ENCODE peak calls at places on chromosomes 7 and 10, in seven cellular contexts. W is A549, V is GM23338, D is HCT116, E is HL-60, B is SK-N-SH, G is GM12878. Q is an unnamed sample.

GRCh38 chr7:102050864-102051460 is 233.5 kb downstream of the CUX1 start:
- DNase-seq in W (no peak), V (no peak), D (no peak), E (no peak), B (no peak), G (no peak), Q (no peak)

GRCh38 chr7:94374231-94374630 is 20.5 kb upstream of the COL1A2 start:
- DNase-seq in W (no peak), V (peak), D (no peak), E (no peak), B (no peak), G (no peak), Q (no peak)

GRCh38 chr10:132595021-132595420 is 57.4 kb downstream of the INPP5A start:
- DNase-seq in W (no peak), V (no peak), D (no peak), E (no peak), B (no peak), G (no peak), Q (no peak)

GRCh38 chr10:11776080-11776479 is 33.9 kb downstream of the ECHDC3 start:
- DNase-seq in W (peak), V (no peak), D (no peak), E (no peak), B (no peak), G (no peak), Q (no peak)

GRCh38 chr7:32618987-32619386 is 123.7 kb downstream of the AVL9 start:
- DNase-seq in W (peak), V (no peak), D (no peak), E (no peak), B (no peak), G (no peak), Q (no peak)

GRCh38 chr10:129718548-129719414 is 245.3 kb downstream of the EBF3 start:
- DNase-seq in W (no peak), V (no peak), D (no peak), E (no peak), B (no peak), G (no peak), Q (no peak)

GRCh38 chr10:125149278-125150047 is 10.9 kb downstream of the CTBP2 start:
- DNase-seq in W (peak), V (peak), D (peak), E (no peak), B (no peak), G (no peak), Q (peak)

GRCh38 chr7:131111081-131111576 is 216.5 kb upstream of the MKLN1 start:
- DNase-seq in W (peak), V (no peak), D (no peak), E (no peak), B (peak), G (no peak), Q (peak)

GRCh38 chr10:93579089-93579488 is 12.6 kb downstream of the FFAR4 start:
- DNase-seq in W (peak), V (no peak), D (peak), E (no peak), B (no peak), G (no peak), Q (peak)

GRCh38 chr7:47714669-47715607 is 133.0 kb upstream of the TNS3 start:
- DNase-seq in W (no peak), V (no peak), D (no peak), E (no peak), B (no peak), G (peak), Q (no peak)

GRCh38 chr7:111763221-111763791 is 201.0 kb upstream of the IMMP2L start:
- DNase-seq in W (peak), V (peak), D (peak), E (no peak), B (peak), G (no peak), Q (peak)

GRCh38 chr7:132220060-132220459 is 356.2 kb downstream of the PLXNA4 start:
- DNase-seq in W (no peak), V (no peak), D (no peak), E (no peak), B (no peak), G (no peak), Q (no peak)

GRCh38 chr7:24401628-24402593 is 117.9 kb downstream of the NPY start:
- DNase-seq in W (peak), V (no peak), D (peak), E (no peak), B (peak), G (no peak), Q (peak)

GRCh38 chr7:41261081-41261480 is 441.8 kb downstream of the INHBA start:
- DNase-seq in W (no peak), V (no peak), D (no peak), E (no peak), B (no peak), G (no peak), Q (no peak)

GRCh38 chr10:104706886-104707285 is 65.8 kb downstream of the SORCS3 start:
- DNase-seq in W (no peak), V (no peak), D (no peak), E (no peak), B (no peak), G (no peak), Q (no peak)

GRCh38 chr7:23654508-23654907 is 25.5 kb upstream of the FAM221A start:
- DNase-seq in W (peak), V (peak), D (peak), E (no peak), B (peak), G (no peak), Q (no peak)

GRCh38 chr10:12806228-12807095 is 195.1 kb downstream of the CCDC3 start:
- DNase-seq in W (no peak), V (no peak), D (no peak), E (no peak), B (peak), G (no peak), Q (no peak)

GRCh38 chr10:8060704-8061121 is 6.2 kb downstream of the GATA3 start:
- DNase-seq in W (no peak), V (peak), D (no peak), E (no peak), B (no peak), G (peak), Q (no peak)

GRCh38 chr7:16841681-16842080 is 36.9 kb upstream of the AGR2 start:
- DNase-seq in W (no peak), V (no peak), D (no peak), E (no peak), B (no peak), G (no peak), Q (no peak)

GRCh38 chr10:89867964-89868363 is 166.6 kb downstream of the KIF20B start:
- DNase-seq in W (no peak), V (no peak), D (peak), E (no peak), B (no peak), G (no peak), Q (no peak)

GRCh38 chr7:28083998-28084985 is 96.3 kb downstream of the JAZF1 start:
- DNase-seq in W (no peak), V (no peak), D (no peak), E (no peak), B (no peak), G (no peak), Q (no peak)

GRCh38 chr10:23556727-23557440 is 118.0 kb downstream of the OTUD1 start:
- DNase-seq in W (no peak), V (no peak), D (no peak), E (no peak), B (no peak), G (no peak), Q (no peak)

GRCh38 chr7:1289681-1290261 is 57.1 kb downstream of the UNCX start:
- DNase-seq in W (no peak), V (peak), D (no peak), E (no peak), B (no peak), G (no peak), Q (no peak)

GRCh38 chr10:30433286-30433778 is 652 bp upstream of the MAP3K8 start:
- DNase-seq in W (peak), V (peak), D (peak), E (no peak), B (peak), G (no peak), Q (no peak)
- TF ChIP-seq REST in W (no peak), V (no peak), D (no peak), E (no peak), B (no peak), G (no peak), Q (no peak)

GRCh38 chr7:30755384-30756154 is 3.6 kb downstream of the INMT start:
- DNase-seq in W (no peak), V (no peak), D (no peak), E (no peak), B (peak), G (no peak), Q (no peak)
- TF ChIP-seq REST in W (no peak), V (no peak), D (no peak), E (no peak), B (no peak), G (no peak), Q (no peak)

GRCh38 chr7:158945514-158945913 is 89.2 kb downstream of the DYNC2I1 start:
- DNase-seq in W (no peak), V (peak), D (no peak), E (no peak), B (no peak), G (no peak), Q (no peak)
- TF ChIP-seq REST in W (no peak), V (no peak), D (no peak), E (no peak), B (no peak), G (no peak), Q (no peak)

DNA sequence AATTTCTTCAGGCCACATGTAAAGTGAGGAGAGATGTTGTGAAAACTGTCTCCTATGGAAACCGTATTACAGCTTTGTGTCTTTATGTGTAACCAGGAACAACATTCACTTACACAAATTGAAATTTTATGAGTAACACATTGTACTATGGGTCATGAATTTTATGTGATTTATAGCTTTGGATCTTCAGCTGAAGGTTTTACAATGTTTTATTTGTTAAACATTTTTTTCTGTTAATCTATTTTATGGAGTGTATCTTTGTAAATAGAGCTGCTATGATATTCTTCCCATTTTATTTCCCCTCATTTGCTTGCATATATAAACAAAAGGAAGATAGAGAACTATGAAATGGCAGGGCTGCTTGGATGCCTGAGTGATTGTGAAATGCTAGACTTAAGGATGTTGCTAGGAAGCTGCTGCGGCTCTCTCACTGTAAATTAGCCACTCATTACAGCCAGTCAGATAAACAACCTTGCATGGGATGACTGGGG is 104.5 kb upstream of the PCLO start:
- DNase-seq in W (peak), V (peak), D (no peak), E (no peak), B (peak), G (no peak), Q (no peak)
- TF ChIP-seq REST in W (no peak), V (no peak), D (no peak), E (no peak), B (no peak), G (no peak), Q (no peak)

GRCh38 chr7:142646274-142646895 is 102.9 kb upstream of the PRSS1 start:
- DNase-seq in W (no peak), V (no peak), D (no peak), E (no peak), B (peak), G (no peak), Q (no peak)

GRCh38 chr7:142647749-142648148 is 101.5 kb upstream of the PRSS1 start:
- DNase-seq in W (no peak), V (no peak), D (no peak), E (no peak), B (no peak), G (no peak), Q (no peak)

GRCh38 chr7:142642316-142642715 is 107.0 kb upstream of the PRSS1 start:
- DNase-seq in W (no peak), V (no peak), D (no peak), E (no peak), B (no peak), G (no peak), Q (no peak)

GRCh38 chr7:142645777-142646176 is 103.5 kb upstream of the PRSS1 start:
- DNase-seq in W (no peak), V (no peak), D (no peak), E (no peak), B (peak), G (no peak), Q (no peak)
- TF ChIP-seq REST in W (no peak), V (no peak), D (no peak), E (no peak), B (no peak), G (no peak), Q (no peak)

GRCh38 chr7:55162476-55162875 is 143.7 kb downstream of the EGFR start:
- DNase-seq in W (no peak), V (no peak), D (no peak), E (no peak), B (no peak), G (no peak), Q (no peak)

GRCh38 chr7:55161154-55161687 is 142.4 kb downstream of the EGFR start:
- DNase-seq in W (no peak), V (no peak), D (no peak), E (no peak), B (no peak), G (no peak), Q (no peak)

GRCh38 chr7:55158983-55159382 is 140.2 kb downstream of the EGFR start:
- DNase-seq in W (no peak), V (no peak), D (no peak), E (no peak), B (no peak), G (no peak), Q (no peak)

GRCh38 chr7:55158541-55158940 is 139.7 kb downstream of the EGFR start:
- DNase-seq in W (no peak), V (no peak), D (no peak), E (no peak), B (no peak), G (no peak), Q (no peak)

DNA sequence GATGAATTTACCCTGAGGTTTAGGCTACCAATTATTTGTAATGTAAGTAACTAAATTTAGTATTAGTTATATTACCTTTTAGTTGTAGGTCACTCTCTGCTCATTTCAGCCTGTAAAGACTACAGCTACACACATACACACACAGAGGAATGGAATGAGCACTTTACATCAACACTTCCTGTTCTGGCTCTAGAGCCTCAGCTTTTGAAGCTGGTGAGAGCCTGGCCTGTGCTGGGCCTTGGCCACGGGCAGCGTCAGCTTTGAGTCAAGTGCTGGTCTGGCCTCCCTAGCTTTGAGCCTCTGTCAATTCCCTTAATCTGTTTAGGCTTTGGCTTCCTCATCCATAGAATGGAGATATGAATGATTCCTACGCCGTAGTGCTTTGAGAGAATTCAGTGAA is 141.7 kb downstream of the EGFR start:
- DNase-seq in W (no peak), V (no peak), D (no peak), E (no peak), B (no peak), G (no peak), Q (no peak)
- TF ChIP-seq REST in W (no peak), V (no peak), D (no peak), E (no peak), B (no peak), G (no peak), Q (no peak)

DNA sequence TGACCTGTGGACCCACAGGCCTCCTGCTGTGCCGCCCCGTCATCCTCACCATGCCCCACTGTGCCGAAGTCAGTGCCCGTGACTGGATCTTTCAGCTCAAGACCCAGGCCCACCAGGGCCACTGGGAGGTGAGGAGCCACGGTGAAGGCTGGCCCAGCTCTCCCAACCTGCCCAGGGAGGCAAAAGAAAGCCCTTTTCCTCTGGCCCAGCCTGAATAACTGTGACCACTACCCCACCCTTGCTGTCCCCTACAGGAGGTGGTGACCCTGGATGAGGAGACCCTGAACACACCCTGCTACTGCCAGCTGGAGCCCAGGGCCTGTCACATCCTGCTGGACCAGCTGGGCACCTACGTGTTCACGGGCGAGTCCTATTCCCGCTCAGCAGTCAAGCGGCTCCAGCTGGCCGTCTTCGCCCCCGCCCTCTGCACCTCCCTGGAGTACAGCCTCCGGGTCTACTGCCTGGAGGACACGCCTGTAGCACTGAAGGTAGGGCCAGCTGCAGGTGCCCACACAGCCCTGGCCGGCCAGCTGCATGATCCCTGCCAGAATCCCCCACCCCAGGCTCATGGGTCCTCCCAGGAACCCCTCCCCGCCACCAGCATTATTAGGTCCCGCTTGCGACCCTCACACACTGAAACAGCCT is 25.5 kb upstream of the SLC29A3 start:
- DNase-seq in W (no peak), V (no peak), D (no peak), E (no peak), B (no peak), G (no peak), Q (no peak)
- TF ChIP-seq REST in W (no peak), V (no peak), D (no peak), E (no peak), B (no peak), G (no peak), Q (no peak)

GRCh38 chr7:143329471-143330170 is 13.7 kb downstream of the CLCN1 start:
- DNase-seq in W (no peak), V (peak), D (no peak), E (no peak), B (no peak), G (no peak), Q (no peak)
- TF ChIP-seq REST in W (no peak), V (no peak), D (no peak), E (no peak), B (no peak), G (no peak), Q (no peak)

Q was measured in Panc1.